ENCODE peak calls at places on chromosomes 3 and 15, in six cellular contexts. E is MV-4-11; L is amygdala; M is chondrocyte; R is stimulated activated CD8-positive, alpha-beta memory T cell treated with anti-CD3 and anti-CD28 coated beads, Interleukin-2, amount 100 ng/mL, for 48 hours; J is fibroblast of pulmonary artery. U is an unnamed sample.

GRCh38 chr3:13525827-13526625 is 22.9 kb upstream of the FBLN2 start:
- DNase-seq in J (no peak), L (no peak), M (peak; percentile 91), R (no peak), E (no peak), U (no peak)

GRCh38 chr15:88257311-88257901 is 867 bp upstream of the NTRK3 start:
- DNase-seq in L (peak; percentile 66), R (no peak), E (no peak), M (no peak), J (no peak), U (no peak)

GRCh38 chr3:197426161-197426566 is 127.8 kb upstream of the DLG1 start:
- DNase-seq in L (no peak), R (no peak), E (no peak), J (peak; percentile 36), M (no peak), U (peak; percentile 77)

GRCh38 chr3:190865419-190865818 is 2.9 kb upstream of the GMNC start:
- DNase-seq in L (no peak), R (no peak), J (no peak), E (no peak), M (no peak), U (no peak)

GRCh38 chr3:20692675-20693074 is 506.7 kb upstream of the SGO1 start:
- DNase-seq in E (no peak), L (no peak), M (no peak), R (no peak), J (no peak), U (no peak)

GRCh38 chr15:92082217-92082843 is 228.8 kb downstream of the SLCO3A1 start:
- DNase-seq in R (peak; percentile 43), J (peak; percentile 83), L (peak; percentile 34), E (peak; percentile 65), M (no peak), U (peak; percentile 26)

GRCh38 chr3:33187368-33187634 is 31.3 kb downstream of the SUSD5 start:
- DNase-seq in L (no peak), R (no peak), E (no peak), M (no peak), J (peak; percentile 9), U (no peak)

GRCh38 chr3:52507359-52507758 is 12.2 kb downstream of the STAB1 start:
- DNase-seq in E (no peak), R (no peak), L (no peak), J (peak; percentile 28), M (no peak), U (peak; percentile 100)

GRCh38 chr3:52058111-52058510 is 1.7 kb upstream of the DUSP7 start:
- DNase-seq in L (no peak), E (no peak), J (no peak), M (no peak), R (no peak), U (no peak)

GRCh38 chr3:143352850-143353550 is 233.4 kb downstream of the CHST2 start:
- DNase-seq in R (no peak), J (no peak), L (no peak), M (no peak), E (peak; percentile 78), U (no peak)

GRCh38 chr3:189262746-189263145 is 91.0 kb downstream of the TPRG1 start:
- DNase-seq in L (no peak), R (no peak), E (peak; percentile 39), J (no peak), M (no peak), U (no peak)

GRCh38 chr15:89475688-89476087 is 20.7 kb downstream of the RHCG start:
- DNase-seq in J (no peak), R (no peak), L (no peak), M (no peak), E (no peak), U (no peak)

GRCh38 chr15:83030021-83030420 is 18.6 kb upstream of the C15orf40 start:
- DNase-seq in R (no peak), E (no peak), J (peak; percentile 34), M (no peak), L (no peak), U (peak; percentile 75)

GRCh38 chr15:78714890-78715289 is 73.9 kb upstream of the CHRNB4 start:
- DNase-seq in E (peak; percentile 31), L (no peak), R (no peak), M (no peak), J (peak; percentile 16), U (no peak)